ENCODE peak calls at places on chromosomes 4 and X, in nine cellular contexts. I is ELF-1; P is nephron progenitor cell; U is substantia nigra; M is neuronal stem cell; K is activated T-cell treated with anti-CD3 and anti-CD28 coated beads for 1 hour; N is stimulated activated CD4-positive, alpha-beta T cell treated with anti-CD3 and anti-CD28 coated beads, Interleukin-4, amount 100 ng/mL, for 4 hours; C is T-helper 2 cell treated with Interferon-gamma antibody and Interleukin-4, amounts not matched to agents 5 μg/mL and 100 μg/mL, for 36 hours; T is head of caudate nucleus. Z is an unnamed sample.

GRCh38 chrX:128769511-128769910 is 717.3 kb upstream of the ACTRT1 start:
- DNase-seq in I (peak; percentile 10), P (no peak), U (no peak), M (no peak), K (no peak), N (no peak), C (no peak), T (no peak), Z (no peak)

GRCh38 chrX:134875679-134876078 is 115.1 kb upstream of the SMIM10 start:
- DNase-seq in I (no peak), P (no peak), U (no peak), M (no peak), K (no peak), N (no peak), C (no peak), T (no peak), Z (no peak)

GRCh38 chr4:77209012-77209411 is 52.0 kb downstream of the CCNG2 start:
- DNase-seq in I (no peak), P (no peak), U (no peak), M (no peak), K (no peak), N (no peak), C (no peak), T (no peak), Z (no peak)

GRCh38 chrX:16869393-16870094 is 618 bp downstream of the RBBP7 start:
- DNase-seq in I (peak; percentile 57), P (peak; percentile 80), U (no peak), M (peak; percentile 17), K (peak; percentile 38), N (peak; percentile 24), C (peak; percentile 44), T (peak; percentile 64), Z (peak; percentile 30)

GRCh38 chrX:18119856-18120255 is 100.8 kb downstream of the BEND2 start:
- DNase-seq in I (no peak), P (no peak), U (no peak), M (no peak), K (no peak), N (peak; percentile 1), C (no peak), T (no peak), Z (no peak)

GRCh38 chrX:135081695-135082094 is 29.8 kb upstream of the RTL8A start:
- DNase-seq in I (no peak), P (no peak), U (no peak), M (no peak), K (no peak), N (no peak), C (no peak), T (no peak), Z (no peak)

GRCh38 chr4:17597517-17597916 is 16.9 kb upstream of the MED28 start:
- DNase-seq in I (no peak), P (no peak), U (no peak), M (no peak), K (no peak), N (no peak), C (no peak), T (no peak), Z (no peak)

GRCh38 chrX:119758682-119759332 is 419 bp downstream of the SOWAHD start:
- DNase-seq in I (peak; percentile 50), P (peak; percentile 39), U (no peak), M (no peak), K (no peak), N (peak; percentile 14), C (peak; percentile 11), T (no peak), Z (no peak)

GRCh38 chrX:46777971-46778810 is 19.3 kb upstream of the SLC9A7 start:
- DNase-seq in I (peak; percentile 52), P (no peak), U (no peak), M (no peak), K (no peak), N (no peak), C (no peak), T (no peak), Z (no peak)

GRCh38 chr4:1775731-1776500 is 17.2 kb upstream of the FGFR3 start:
- DNase-seq in I (peak; percentile 87), P (no peak), U (peak; percentile 57), M (no peak), K (no peak), N (no peak), C (no peak), T (peak; percentile 84), Z (no peak)

GRCh38 chr4:56692576-56692975 is 11.5 kb upstream of the HOPX start:
- DNase-seq in I (no peak), P (no peak), U (no peak), M (no peak), K (no peak), N (no peak), C (no peak), T (no peak), Z (no peak)

GRCh38 chrX:129523076-129524055 is at the start of gene SMARCA1:
- DNase-seq in I (peak; percentile 76), P (peak; percentile 73), U (no peak), M (peak; percentile 46), K (no peak), N (no peak), C (no peak), T (peak; percentile 70), Z (no peak)

GRCh38 chrX:28847423-28847822 is 260.2 kb downstream of the IL1RAPL1 start:
- DNase-seq in I (peak; percentile 39), P (no peak), U (peak; percentile 46), M (no peak), K (no peak), N (no peak), C (no peak), T (peak; percentile 92), Z (no peak)

GRCh38 chr4:123350191-123350544 is 46.4 kb upstream of the SPRY1 start:
- DNase-seq in I (peak; percentile 71), P (no peak), U (no peak), M (no peak), K (no peak), N (no peak), C (no peak), T (no peak), Z (no peak)

GRCh38 chrX:45011131-45011530 is 138.1 kb downstream of the KDM6A start:
- DNase-seq in I (no peak), P (no peak), U (no peak), M (no peak), K (no peak), N (no peak), C (no peak), T (no peak), Z (no peak)

GRCh38 chrX:13837290-13837745 is 20.4 kb upstream of the GPM6B start:
- DNase-seq in I (peak; percentile 77), P (peak; percentile 4), U (peak; percentile 3), M (peak; percentile 5), K (no peak), N (no peak), C (no peak), T (peak; percentile 86), Z (no peak)

GRCh38 chr4:186029731-186030421 is 39.1 kb upstream of the TLR3 start:
- DNase-seq in I (peak; percentile 36), P (peak; percentile 9), U (no peak), M (peak; percentile 80), K (no peak), N (no peak), C (no peak), T (no peak), Z (no peak)

GRCh38 chr4:142467086-142467485 is 379.0 kb downstream of the INPP4B start:
- DNase-seq in I (no peak), P (no peak), U (no peak), M (no peak), K (no peak), N (no peak), C (no peak), T (no peak), Z (no peak)

GRCh38 chr4:28357985-28358384 is 1497.3 kb downstream of the STIM2 start:
- DNase-seq in I (peak; percentile 19), P (peak; percentile 8), U (no peak), M (peak; percentile 21), K (no peak), N (no peak), C (no peak), T (peak; percentile 51), Z (no peak)

Z was measured in activated T-helper 9 cell treated with anti-CD3 and anti-CD28 coated beads, Interleukin-2, amount 50 U/mL, for 16 hours.